ENCODE peak calls at places on chromosomes 11 and 22, in nine cellular contexts. R is lower lobe of right lung; V is fibroblast of lung; S is GM12878; C is CD4-positive, alpha-beta memory T cell; Y is transverse colon; M is heart left ventricle; H is right lobe of liver; F is Peyer's patch. E is an unnamed sample.

GRCh38 chr11:26944866-26945664 is 48.8 kb upstream of the FIBIN start:
- DNase-seq in S (no peak), F (no peak), C (no peak), V (peak; percentile 67), R (no peak), Y (no peak), H (no peak), M (no peak), E (no peak)

GRCh38 chr11:76626266-76626665 is 44.3 kb downstream of the LRRC32 start:
- DNase-seq in Y (no peak), R (no peak), H (no peak), C (no peak), V (no peak), F (no peak), S (no peak), M (no peak), E (no peak)

GRCh38 chr11:61632096-61632495 is 48.1 kb upstream of the DAGLA start:
- DNase-seq in H (no peak), Y (no peak), C (no peak), R (no peak), M (no peak), V (peak; percentile 6), S (no peak), F (no peak), E (no peak)

GRCh38 chr11:11010624-11011127 is 152.8 kb upstream of the ZBED5 start:
- DNase-seq in C (no peak), F (no peak), M (peak; percentile 38), R (peak; percentile 62), S (no peak), V (peak; percentile 23), H (peak; percentile 39), Y (peak; percentile 52), E (no peak)

GRCh38 chr22:32588063-32588462 is 113.5 kb downstream of the FBXO7 start:
- DNase-seq in H (no peak), S (no peak), F (no peak), C (no peak), V (no peak), R (no peak), M (no peak), Y (no peak), E (no peak)

GRCh38 chr22:38315801-38316339 is 1.4 kb downstream of the CSNK1E start:
- DNase-seq in H (no peak), S (no peak), V (no peak), F (peak; percentile 28), Y (no peak), R (no peak), M (no peak), C (no peak), E (no peak)

GRCh38 chr22:47174096-47174495 is 411.6 kb downstream of the TBC1D22A start:
- DNase-seq in S (no peak), H (peak; percentile 9), F (no peak), M (peak; percentile 1), V (no peak), R (peak; percentile 32), Y (no peak), C (no peak), E (no peak)

GRCh38 chr11:87030458-87031054 is 7.2 kb upstream of the TMEM135 start:
- DNase-seq in H (no peak), V (no peak), C (no peak), S (no peak), M (no peak), R (no peak), Y (no peak), F (no peak), E (no peak)

GRCh38 chr11:10418259-10418949 is 36.7 kb upstream of the AMPD3 start:
- DNase-seq in H (no peak), V (peak; percentile 12), Y (no peak), F (no peak), M (no peak), R (no peak), S (no peak), C (no peak), E (no peak)

GRCh38 chr11:66288138-66288865 is 641 bp downstream of the YIF1A start:
- DNase-seq in V (no peak), Y (peak; percentile 59), H (peak; percentile 74), S (no peak), R (no peak), M (no peak), F (no peak), C (no peak), E (peak; percentile 71)

GRCh38 chr11:83249972-83250593 is 36.1 kb downstream of the CCDC90B start:
- DNase-seq in R (no peak), V (peak; percentile 46), M (no peak), H (no peak), C (peak; percentile 42), S (no peak), Y (no peak), F (no peak), E (no peak)

GRCh38 chr11:124892750-124893454 is 4.8 kb downstream of the ROBO4 start:
- DNase-seq in Y (no peak), R (no peak), M (no peak), H (no peak), F (no peak), V (no peak), S (no peak), C (no peak), E (no peak)

GRCh38 chr11:2730323-2731284 is 30.8 kb upstream of the KCNQ1OT1 start:
- DNase-seq in Y (no peak), M (no peak), V (no peak), H (no peak), R (no peak), S (no peak), F (no peak), C (no peak), E (no peak)

GRCh38 chr22:49514211-49514610 is 313.5 kb downstream of the BRD1 start:
- DNase-seq in R (no peak), F (no peak), H (no peak), Y (no peak), V (no peak), S (no peak), C (no peak), M (no peak), E (no peak)

GRCh38 chr11:2651054-2651617 is 48.7 kb downstream of the KCNQ1OT1 start:
- DNase-seq in S (no peak), Y (no peak), M (no peak), F (no peak), V (no peak), C (no peak), H (no peak), R (no peak), E (no peak)

GRCh38 chr11:133896642-133897330 is 51.5 kb upstream of the SPATA19 start:
- DNase-seq in Y (no peak), V (no peak), S (no peak), F (no peak), C (no peak), H (no peak), R (no peak), M (peak; percentile 3), E (no peak)

GRCh38 chr11:23021287-23021863 is 161.1 kb upstream of the CCDC179 start:
- DNase-seq in C (no peak), V (peak; percentile 14), M (no peak), Y (peak; percentile 11), H (no peak), S (no peak), R (no peak), F (no peak), E (no peak)

GRCh38 chr11:66204412-66204811 is 64.0 kb upstream of the RAB1B start:
- DNase-seq in M (no peak), R (no peak), H (no peak), Y (no peak), V (no peak), F (no peak), S (no peak), C (no peak), E (no peak)

DNA sequence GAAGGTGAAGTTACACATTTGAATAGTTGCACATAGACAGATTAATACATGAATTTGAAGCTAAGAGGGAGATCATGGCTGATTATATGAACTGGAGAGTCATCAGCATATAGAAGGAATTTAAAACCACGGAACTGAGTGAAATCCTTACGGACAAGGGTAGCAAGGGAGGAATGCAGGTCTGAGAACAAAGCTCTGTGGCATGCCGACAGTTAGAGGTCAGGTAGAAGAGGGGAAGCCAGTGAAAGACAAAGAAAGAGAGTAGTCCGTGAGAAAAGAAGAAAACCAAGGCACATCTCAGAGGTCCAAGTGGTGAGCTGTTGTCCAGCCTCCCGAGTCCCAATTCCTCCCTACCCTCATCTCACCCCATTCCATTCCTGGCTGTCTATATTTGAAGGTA is 11.8 kb upstream of the SYT9 start:
- DNase-seq in Y (no peak), R (no peak), F (no peak), H (no peak), C (no peak), S (no peak), M (no peak), V (no peak), E (no peak)
- H3K4me1 ChIP-seq in Y (no peaks in the 10 kb centered on the region), R (no peaks in the 10 kb centered on the region), F (no peaks in the 10 kb centered on the region), H (no peaks in the 10 kb centered on the region), C (no peaks in the 10 kb centered on the region), S (no peaks in the 10 kb centered on the region), M (no peaks in the 10 kb centered on the region), V (no peaks in the 10 kb centered on the region), E (no peaks in the 10 kb centered on the region)

GRCh38 chr11:94635072-94635471 is 67.9 kb downstream of the PIWIL4 start:
- DNase-seq in V (no peak), S (no peak), Y (no peak), H (no peak), M (no peak), C (no peak), F (no peak), R (no peak), E (no peak)
- H3K9me3 ChIP-seq in V (no peaks in the 10 kb centered on the region), S (no peaks in the 10 kb centered on the region), Y (no peaks in the 10 kb centered on the region), H (no peaks in the 10 kb centered on the region), M (no peaks in the 10 kb centered on the region), C (no peaks in the 10 kb centered on the region), F (no peaks in the 10 kb centered on the region), R (no peaks in the 10 kb centered on the region), E (no peaks in the 10 kb centered on the region)

DNA sequence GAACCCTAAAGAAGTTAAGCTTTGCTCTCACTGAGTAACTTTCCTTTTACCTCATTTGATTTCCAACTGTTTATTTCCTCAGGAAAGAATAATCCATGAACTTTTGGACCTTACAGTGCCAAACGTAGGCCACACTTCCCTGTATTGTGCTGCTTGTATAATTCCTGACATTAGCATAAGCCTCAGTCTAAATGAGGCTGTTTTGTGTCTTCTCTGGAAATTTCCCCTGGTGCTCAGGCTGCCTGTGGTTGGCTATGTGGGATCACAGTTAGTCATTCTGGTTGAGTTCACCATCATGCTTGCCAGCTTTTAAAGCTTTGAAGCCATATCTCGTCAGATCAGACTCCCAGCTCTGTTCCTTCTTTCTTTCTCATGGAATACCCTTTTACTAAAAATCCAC is 107.0 kb downstream of the FAM76B start:
- DNase-seq in V (peak; percentile 82), Y (no peak), F (no peak), H (no peak), C (no peak), R (no peak), M (peak; percentile 17), S (no peak), E (no peak)
- H3K4me1 ChIP-seq in V (no peaks in the 10 kb centered on the region), Y (peaks cover 13% of the 10 kb centered on the region), F (peaks cover 5% of the 10 kb centered on the region), H (peaks cover 3% of the 10 kb centered on the region), C (peaks cover 59% of the 10 kb centered on the region), R (peaks cover 14% of the 10 kb centered on the region), M (peaks cover 15% of the 10 kb centered on the region), S (peaks cover 7% of the 10 kb centered on the region), E (no peaks in the 10 kb centered on the region)

GRCh38 chr11:100515087-100515486 is 172.0 kb upstream of the ARHGAP42 start:
- DNase-seq in F (no peak), C (no peak), M (no peak), R (no peak), Y (no peak), V (peak; percentile 40), H (no peak), S (no peak), E (no peak)

DNA sequence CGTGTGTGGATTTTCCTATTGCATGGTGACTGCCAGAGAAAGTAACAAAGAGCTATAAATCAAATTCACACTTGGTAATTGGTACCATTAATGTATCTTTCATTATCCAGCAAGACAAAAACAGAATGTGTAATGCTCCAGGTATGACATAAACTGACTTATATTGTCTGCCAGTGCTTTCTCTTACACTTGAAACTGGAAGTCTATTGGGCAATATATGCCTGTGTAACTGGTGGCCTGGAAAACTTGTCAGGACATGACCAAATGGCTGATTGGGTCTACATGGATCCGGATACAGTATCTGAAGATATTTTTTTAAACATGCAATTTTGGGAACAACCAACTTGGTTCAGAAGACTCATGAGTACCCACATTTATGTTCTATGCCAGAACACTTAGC is 174.6 kb upstream of the ARHGAP42 start:
- DNase-seq in V (no peak), F (no peak), M (no peak), R (no peak), H (no peak), C (no peak), Y (no peak), S (no peak), E (no peak)
- H3K9me3 ChIP-seq in V (no peaks in the 10 kb centered on the region), F (no peaks in the 10 kb centered on the region), M (no peaks in the 10 kb centered on the region), R (no peaks in the 10 kb centered on the region), H (no peaks in the 10 kb centered on the region), C (no peaks in the 10 kb centered on the region), Y (no peaks in the 10 kb centered on the region), S (no peaks in the 10 kb centered on the region), E (no peaks in the 10 kb centered on the region)